ENCODE peak calls at places on chromosome 5, in ten cellular contexts. T is CD4-positive, alpha-beta memory T cell; M is PC-9; F is CD8-positive, alpha-beta T cell; C is effector memory CD4-positive, alpha-beta T cell; A is lung; Y is right cardiac atrium; D is tibial artery; O is sigmoid colon; K is stomach. L is an unnamed sample.
A peak's percentile ranks its signal among the peaks of the same experiment; 100 is the strongest.

GRCh38 chr5:154505567-154505966 is 27.5 kb upstream of the HAND1 start:
- DNase-seq in T (no peak), M (no peak), F (no peak), C (no peak), A (no peak), Y (no peak), D (no peak), O (peak; percentile 65), K (no peak), L (no peak)

GRCh38 chr5:167633931-167634341 is 657.5 kb upstream of the WWC1 start:
- DNase-seq in T (no peak), M (no peak), F (no peak), C (no peak), A (no peak), Y (no peak), D (no peak), O (no peak), K (no peak), L (no peak)

GRCh38 chr5:151923865-151924264 is 786 bp downstream of the GLRA1 start:
- DNase-seq in T (no peak), M (peak; percentile 2), F (no peak), C (no peak), A (no peak), Y (no peak), D (no peak), O (no peak), K (no peak), L (no peak)

GRCh38 chr5:143470120-143470519 is 66.6 kb upstream of the NR3C1 start:
- DNase-seq in T (no peak), M (no peak), F (no peak), C (no peak), A (no peak), Y (no peak), D (no peak), O (no peak), K (no peak), L (no peak)

GRCh38 chr5:6465831-6466790 is 17.5 kb downstream of the UBE2QL1 start:
- DNase-seq in T (no peak), M (no peak), F (no peak), C (no peak), A (no peak), Y (no peak), D (no peak), O (peak; percentile 53), K (no peak), L (no peak)

GRCh38 chr5:64818245-64818644 is 49.5 kb downstream of the CWC27 start:
- DNase-seq in T (no peak), M (no peak), F (no peak), C (no peak), A (no peak), Y (no peak), D (no peak), O (no peak), K (no peak), L (no peak)

GRCh38 chr5:10259916-10260315 is 9.8 kb downstream of the CCT5 start:
- DNase-seq in T (no peak), M (no peak), F (no peak), C (no peak), A (no peak), Y (no peak), D (no peak), O (no peak), K (no peak), L (no peak)

GRCh38 chr5:35938518-35939227 is at the start of gene CAPSL:
- DNase-seq in T (no peak), M (no peak), F (no peak), C (no peak), A (peak; percentile 74), Y (no peak), D (no peak), O (peak; percentile 68), K (peak; percentile 41), L (peak; percentile 20)

GRCh38 chr5:172909931-172910502 is 49.2 kb upstream of the RPL26L1 start:
- DNase-seq in T (no peak), M (no peak), F (no peak), C (no peak), A (no peak), Y (peak; percentile 13), D (no peak), O (peak; percentile 83), K (no peak), L (no peak)

GRCh38 chr5:78621269-78621871 is 27.2 kb downstream of the LHFPL2 start:
- DNase-seq in T (no peak), M (no peak), F (no peak), C (no peak), A (no peak), Y (no peak), D (no peak), O (no peak), K (no peak), L (no peak)

GRCh38 chr5:178388381-178389030 is 155.9 kb upstream of the PHYKPL start:
- DNase-seq in T (no peak), M (no peak), F (no peak), C (no peak), A (peak; percentile 44), Y (peak; percentile 76), D (no peak), O (peak; percentile 45), K (peak; percentile 14), L (no peak)

GRCh38 chr5:37945446-37945845 is 105.6 kb upstream of the GDNF start:
- DNase-seq in T (no peak), M (no peak), F (no peak), C (no peak), A (no peak), Y (no peak), D (no peak), O (no peak), K (no peak), L (no peak)

GRCh38 chr5:125209650-125210049 is 463.2 kb upstream of the ZNF608 start:
- DNase-seq in T (no peak), M (no peak), F (no peak), C (no peak), A (no peak), Y (no peak), D (peak; percentile 21), O (no peak), K (no peak), L (no peak)

GRCh38 chr5:111453290-111453689 is 59.0 kb downstream of the STARD4 start:
- DNase-seq in T (no peak), M (no peak), F (no peak), C (no peak), A (no peak), Y (no peak), D (no peak), O (no peak), K (no peak), L (no peak)
- H3K4me3 ChIP-seq in T (no peak overlapping the region), M (no peak overlapping the region), F (no peak overlapping the region), C (no peak overlapping the region), A (no peak overlapping the region), Y (no peak overlapping the region), D (no peak overlapping the region), O (no peak overlapping the region), K (no peak overlapping the region), L (no peak overlapping the region)

DNA sequence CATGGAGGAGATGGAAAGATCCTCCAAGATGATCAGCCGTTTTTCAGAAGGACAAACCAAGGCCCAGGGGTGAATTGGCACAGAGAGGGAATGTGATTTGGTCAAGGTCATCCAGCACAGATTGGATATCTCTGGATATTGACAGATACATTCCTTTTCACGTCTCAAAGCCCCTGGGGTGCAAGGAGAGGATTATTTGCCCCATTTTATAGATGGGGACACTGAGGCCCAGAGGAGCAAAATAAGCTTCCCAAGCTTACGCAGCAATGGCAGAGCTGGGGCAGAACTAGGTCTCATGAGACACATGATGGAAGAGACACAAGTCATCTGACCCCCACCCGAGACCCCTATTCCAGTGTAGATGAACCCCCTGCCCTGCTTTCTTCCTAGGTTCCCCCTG is 895 bp upstream of the PDGFRB start:
- DNase-seq in T (no peak), M (no peak), F (no peak), C (no peak), A (no peak), Y (no peak), D (no peak), O (no peak), K (no peak), L (no peak)
- H3K27ac ChIP-seq in T (no peak overlapping the region), M (no peak overlapping the region), F (no peak overlapping the region), C (no peak overlapping the region), A (peak overlapping the region; percentile 43), Y (peak overlapping the region; percentile 84), D (peak overlapping the region; percentile 89), O (peak overlapping the region; percentile 92), K (peak overlapping the region; percentile 84), L (no peak overlapping the region)

GRCh38 chr5:132503244-132503643 is 12.7 kb upstream of the IRF1 start:
- DNase-seq in T (no peak), M (no peak), F (no peak), C (no peak), A (no peak), Y (no peak), D (no peak), O (no peak), K (no peak), L (no peak)
- H3K4me1 ChIP-seq in T (peaks cover 31% of the 10 kb centered on the region), M (peaks cover 33% of the 10 kb centered on the region), F (peaks cover 24% of the 10 kb centered on the region), C (peaks cover 11% of the 10 kb centered on the region), A (peaks cover 19% of the 10 kb centered on the region), Y (peaks cover 3% of the 10 kb centered on the region), D (no peaks in the 10 kb centered on the region), O (peaks cover 27% of the 10 kb centered on the region), K (peaks cover 70% of the 10 kb centered on the region), L (peaks cover 19% of the 10 kb centered on the region)

GRCh38 chr5:174732040-174733020 is 7.9 kb downstream of the MSX2 start:
- DNase-seq in T (no peak), M (no peak), F (no peak), C (no peak), A (no peak), Y (no peak), D (no peak), O (no peak), K (no peak), L (no peak)
- H3K4me3 ChIP-seq in T (no peak overlapping the region), M (no peak overlapping the region), F (no peak overlapping the region), C (no peak overlapping the region), A (no peak overlapping the region), Y (no peak overlapping the region), D (no peak overlapping the region), O (no peak overlapping the region), K (no peak overlapping the region), L (no peak overlapping the region)

GRCh38 chr5:169301386-169301930 is 519 bp upstream of the SLIT3 start:
- DNase-seq in T (no peak), M (no peak), F (no peak), C (no peak), A (no peak), Y (peak; percentile 45), D (no peak), O (no peak), K (no peak), L (no peak)
- H3K27ac ChIP-seq in T (no peak overlapping the region), M (no peak overlapping the region), F (no peak overlapping the region), C (no peak overlapping the region), A (no peak overlapping the region), Y (peak overlapping the region; percentile 51), D (peak overlapping the region; percentile 91), O (peak overlapping the region; percentile 88), K (peak overlapping the region; percentile 74), L (no peak overlapping the region)

DNA sequence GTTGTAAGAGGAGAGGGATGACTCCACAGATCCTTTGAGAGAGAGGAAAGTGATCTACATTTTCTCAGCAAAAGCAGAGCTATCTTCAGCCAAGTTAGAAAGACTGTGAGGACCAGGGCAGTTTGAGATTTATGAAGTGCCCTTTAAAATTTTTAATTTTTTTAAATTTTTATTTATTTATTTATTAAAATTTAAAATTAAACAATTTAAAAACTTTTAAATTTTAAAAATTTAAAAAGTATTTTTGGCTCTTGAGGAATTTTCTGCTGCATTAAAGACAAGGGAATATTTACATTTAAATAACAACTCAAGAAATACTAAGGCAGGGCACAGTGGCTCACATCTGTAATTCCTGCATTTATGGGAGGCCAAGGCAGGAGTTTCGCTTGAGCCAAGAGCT is 30.4 kb upstream of the OCLN start:
- DNase-seq in T (no peak), M (no peak), F (no peak), C (no peak), A (no peak), Y (no peak), D (no peak), O (no peak), K (no peak), L (no peak)
- H3K4me1 ChIP-seq in T (no peaks in the 10 kb centered on the region), M (no peaks in the 10 kb centered on the region), F (no peaks in the 10 kb centered on the region), C (no peaks in the 10 kb centered on the region), A (no peaks in the 10 kb centered on the region), Y (no peaks in the 10 kb centered on the region), D (no peaks in the 10 kb centered on the region), O (no peaks in the 10 kb centered on the region), K (no peaks in the 10 kb centered on the region), L (no peaks in the 10 kb centered on the region)